ENCODE peak calls at places on chromosomes 3 and 15, in eight cellular contexts. M is dermis blood vessel endothelial cell, I is DMS79, B is ACHN, R is choroid plexus epithelial cell, A is GM23338, N is NCI-H2081 treated with DMSO at 0.1 percent for 48 hours, F is NCI-H1436. H is an unnamed sample.

GRCh38 chr15:74808073-74808839 is 4.4 kb upstream of the LMAN1L start:
- DNase-seq in F (no peak), I (no peak), B (peak), R (peak), A (no peak), M (no peak), N (no peak), H (no peak)

GRCh38 chr15:101047301-101047781 is 128.2 kb downstream of the LRRK1 start:
- DNase-seq in M (no peak), F (no peak), B (no peak), A (peak), R (peak), I (no peak), N (no peak), H (no peak)

GRCh38 chr3:108489776-108490175 is 20.6 kb downstream of the MYH15 start:
- DNase-seq in M (peak), R (peak), N (peak), I (peak), A (peak), F (peak), B (peak), H (peak)

GRCh38 chr3:195169011-195169410 is 101.9 kb downstream of the XXYLT1 start:
- DNase-seq in I (no peak), F (no peak), N (no peak), B (no peak), A (no peak), R (no peak), M (no peak), H (no peak)

GRCh38 chr3:160170409-160171370 is 54.5 kb upstream of the C3orf80 start:
- DNase-seq in M (no peak), N (no peak), F (no peak), A (no peak), I (no peak), R (no peak), B (no peak), H (no peak)

GRCh38 chr3:15319575-15319974 is 12.8 kb downstream of the SH3BP5 start:
- DNase-seq in M (no peak), N (no peak), I (peak), R (peak), A (no peak), F (no peak), B (no peak), H (peak)

GRCh38 chr15:62099171-62099601 is 32.4 kb downstream of the C2CD4A start:
- DNase-seq in M (peak), I (no peak), B (no peak), R (peak), A (no peak), N (peak), F (no peak), H (peak)

GRCh38 chr3:12501360-12502020 is 17.2 kb downstream of the TSEN2 start:
- DNase-seq in B (no peak), A (no peak), F (no peak), N (no peak), R (peak), I (no peak), M (no peak), H (peak)

GRCh38 chr3:43161684-43162512 is 56.0 kb upstream of the POMGNT2 start:
- DNase-seq in B (peak), M (peak), N (no peak), R (peak), F (no peak), I (no peak), A (peak), H (no peak)

GRCh38 chr15:91264651-91265351 is 164.7 kb downstream of the SV2B start:
- DNase-seq in B (no peak), A (no peak), R (no peak), F (no peak), I (no peak), N (no peak), M (no peak), H (no peak)

GRCh38 chr3:69585472-69585871 is 153.8 kb upstream of the MITF start:
- DNase-seq in I (no peak), R (no peak), N (no peak), M (no peak), A (no peak), F (no peak), B (no peak), H (no peak)

GRCh38 chr15:48557335-48557734 is 88.2 kb downstream of the FBN1 start:
- DNase-seq in I (no peak), M (no peak), B (no peak), R (no peak), F (no peak), A (peak), N (no peak), H (no peak)

GRCh38 chr3:121481116-121481895 is 64.5 kb downstream of the POLQ start:
- DNase-seq in M (no peak), B (no peak), I (no peak), R (peak), F (no peak), N (no peak), A (no peak), H (peak)

GRCh38 chr3:173403376-173403775 is 5.8 kb downstream of the NLGN1 start:
- DNase-seq in A (no peak), M (no peak), F (no peak), R (no peak), N (no peak), I (no peak), B (no peak), H (no peak)

GRCh38 chr3:75272708-75273107 is 391.4 kb upstream of the FRG2C start:
- DNase-seq in F (no peak), R (peak), N (no peak), M (no peak), B (peak), I (no peak), A (no peak), H (peak)

GRCh38 chr3:179148446-179149238 is 485 bp downstream of the PIK3CA start:
- DNase-seq in A (peak), F (peak), I (peak), M (peak), R (peak), N (no peak), B (peak), H (peak)

GRCh38 chr15:68823561-68823960 is 2.9 kb upstream of the ANP32A start:
- DNase-seq in A (peak), F (no peak), M (no peak), N (no peak), R (no peak), B (no peak), I (no peak), H (no peak)

GRCh38 chr15:93265046-93265658 is 176.1 kb upstream of the RGMA start:
- DNase-seq in B (no peak), R (no peak), N (no peak), F (no peak), M (no peak), A (no peak), I (no peak), H (peak)

GRCh38 chr3:190618349-190619030 is 104.6 kb downstream of the IL1RAP start:
- DNase-seq in F (no peak), N (no peak), I (no peak), M (peak), A (no peak), B (no peak), R (no peak), H (no peak)

GRCh38 chr15:70362350-70362749 is 264.6 kb upstream of the TLE3 start:
- DNase-seq in N (no peak), A (no peak), B (no peak), M (no peak), F (no peak), I (no peak), R (no peak), H (no peak)

GRCh38 chr15:92155941-92156340 is 237.7 kb upstream of the ST8SIA2 start:
- DNase-seq in I (no peak), F (no peak), M (no peak), R (no peak), A (no peak), N (no peak), B (no peak), H (no peak)

GRCh38 chr3:126326629-126327028 is 30.6 kb downstream of the KLF15 start:
- DNase-seq in F (no peak), M (no peak), A (no peak), B (no peak), I (no peak), N (no peak), R (no peak), H (no peak)

GRCh38 chr3:107680698-107681097 is 157.9 kb downstream of the BBX start:
- DNase-seq in R (peak), F (no peak), A (no peak), B (no peak), I (no peak), N (no peak), M (no peak), H (peak)

GRCh38 chr3:146589899-146590508 is 15.1 kb downstream of the PLSCR5 start:
- DNase-seq in F (peak), N (peak), I (no peak), A (peak), M (peak), B (peak), R (peak), H (peak)

GRCh38 chr3:193828477-193828876 is 235.5 kb downstream of the OPA1 start:
- DNase-seq in N (no peak), R (no peak), I (peak), A (peak), F (no peak), B (no peak), M (no peak), H (no peak)